ENCODE peak calls at places on chromosomes 6 and 20, in seven cellular contexts. G is ELR; A is HFFc6; R is GM03348; H is astrocyte of the cerebellum; E is HEK293T; U is stimulated activated naive CD8-positive, alpha-beta T cell treated with anti-CD3 and anti-CD28 coated beads, Interleukin-15, amount 100 ng/mL, for 72 hours. C is an unnamed sample.

GRCh38 chr6:41957117-41957516 is 15.5 kb upstream of the CCND3 start:
- DNase-seq in G (no peak), A (no peak), R (no peak), H (no peak), E (no peak), U (no peak), C (peak; percentile 95)

GRCh38 chr6:14129572-14129971 is 12.0 kb downstream of the CD83 start:
- DNase-seq in G (peak; percentile 70), A (peak; percentile 63), R (peak; percentile 70), H (peak; percentile 68), E (peak; percentile 74), U (no peak), C (peak; percentile 71)

GRCh38 chr20:57432480-57432873 is 41.3 kb downstream of the RBM38 start:
- DNase-seq in G (no peak), A (no peak), R (no peak), H (no peak), E (no peak), U (no peak), C (no peak)

GRCh38 chr6:33959661-33960344 is 156.0 kb upstream of the MLN start:
- DNase-seq in G (no peak), A (no peak), R (no peak), H (no peak), E (no peak), U (no peak), C (no peak)

GRCh38 chr20:21424846-21425245 is 27.5 kb upstream of the NKX2-4 start:
- DNase-seq in G (no peak), A (no peak), R (no peak), H (no peak), E (no peak), U (no peak), C (no peak)

GRCh38 chr6:164502838-164503237 is 806.6 kb downstream of the C6orf118 start:
- DNase-seq in G (no peak), A (no peak), R (no peak), H (no peak), E (no peak), U (no peak), C (no peak)

GRCh38 chr6:145756170-145756662 is 20.9 kb upstream of the EPM2A start:
- DNase-seq in G (peak; percentile 73), A (peak; percentile 92), R (peak; percentile 58), H (peak; percentile 94), E (no peak), U (no peak), C (peak; percentile 81)

GRCh38 chr6:155022726-155023125 is 27.6 kb downstream of the TIAM2 start:
- DNase-seq in G (no peak), A (no peak), R (no peak), H (no peak), E (no peak), U (no peak), C (no peak)

GRCh38 chr6:73893696-73894095 is 197.7 kb downstream of the CD109 start:
- DNase-seq in G (no peak), A (no peak), R (no peak), H (no peak), E (no peak), U (no peak), C (no peak)

GRCh38 chr6:108114861-108115597 is 40.5 kb upstream of the OSTM1 start:
- DNase-seq in G (peak; percentile 48), A (peak; percentile 24), R (peak; percentile 80), H (peak; percentile 51), E (no peak), U (peak; percentile 43), C (peak; percentile 20)

GRCh38 chr6:75986935-75987334 is 85.5 kb downstream of the IMPG1 start:
- DNase-seq in G (no peak), A (no peak), R (no peak), H (no peak), E (no peak), U (no peak), C (no peak)

GRCh38 chr6:125073071-125073470 is 80.5 kb upstream of the TPD52L1 start:
- DNase-seq in G (no peak), A (no peak), R (no peak), H (no peak), E (no peak), U (no peak), C (no peak)

GRCh38 chr6:79421707-79422484 is 115.3 kb downstream of the LCA5 start:
- DNase-seq in G (peak; percentile 60), A (peak; percentile 41), R (no peak), H (peak; percentile 95), E (no peak), U (no peak), C (no peak)

GRCh38 chr6:41546866-41547798 is 951 bp downstream of the FOXP4 start:
- DNase-seq in G (peak; percentile 64), A (peak; percentile 18), R (peak; percentile 70), H (no peak), E (peak; percentile 52), U (peak; percentile 34), C (peak; percentile 62)

GRCh38 chr6:3725145-3726015 is 26.1 kb downstream of the PXDC1 start:
- DNase-seq in G (no peak), A (no peak), R (no peak), H (no peak), E (no peak), U (no peak), C (no peak)

GRCh38 chr6:154923199-154923869 is 71.8 kb upstream of the TIAM2 start:
- DNase-seq in G (no peak), A (no peak), R (no peak), H (no peak), E (no peak), U (no peak), C (no peak)

GRCh38 chr6:35181313-35181932 is 32.3 kb upstream of the SCUBE3 start:
- DNase-seq in G (peak; percentile 60), A (peak; percentile 82), R (peak; percentile 44), H (no peak), E (no peak), U (no peak), C (no peak)

GRCh38 chr20:32387262-32387661 is 29.1 kb downstream of the ASXL1 start:
- DNase-seq in G (peak; percentile 51), A (no peak), R (no peak), H (no peak), E (no peak), U (no peak), C (no peak)

GRCh38 chr6:163985710-163986109 is 571.2 kb downstream of the QKI start:
- DNase-seq in G (peak; percentile 23), A (no peak), R (no peak), H (no peak), E (no peak), U (no peak), C (no peak)

GRCh38 chr6:50713977-50714486 is 706 bp downstream of the TFAP2D start:
- DNase-seq in G (no peak), A (no peak), R (no peak), H (no peak), E (no peak), U (no peak), C (no peak)

C was measured in erythroblast.